ENCODE peak calls at places on chromosomes 6 and 20, in eight cellular contexts. X is T-cell, W is kidney epithelial cell, C is fibroblast of lung, Q is Peyer's patch, Y is non-pigmented ciliary epithelial cell, O is GM06990, I is EL. Z is an unnamed sample.

GRCh38 chr20:39176457-39176856 is 214.3 kb downstream of the DHX35 start:
- DNase-seq in X (no peak), W (no peak), Y (no peak), C (no peak), O (no peak), I (no peak), Q (no peak), Z (no peak)

GRCh38 chr20:31595654-31596411 is 9.3 kb upstream of the ID1 start:
- DNase-seq in O (no peak), Q (peak), Y (no peak), C (peak), X (no peak), I (peak), W (no peak), Z (peak)

GRCh38 chr6:143962644-143962929 is 45.5 kb downstream of the PLAGL1 start:
- DNase-seq in Q (no peak), O (no peak), Y (no peak), I (peak), X (no peak), W (no peak), C (peak), Z (peak)

GRCh38 chr6:133466666-133467065 is 225.5 kb downstream of the EYA4 start:
- DNase-seq in Y (peak), Q (no peak), X (no peak), I (no peak), O (no peak), C (peak), W (no peak), Z (peak)

GRCh38 chr20:13147071-13147961 is 73.8 kb upstream of the ISM1 start:
- DNase-seq in I (no peak), O (no peak), C (no peak), X (no peak), Y (peak), W (no peak), Q (no peak), Z (no peak)

GRCh38 chr6:152052061-152052460 is 244.6 kb downstream of the ESR1 start:
- DNase-seq in Q (no peak), X (no peak), Y (no peak), C (no peak), W (no peak), I (no peak), O (no peak), Z (no peak)

GRCh38 chr20:40718214-40718949 is 29.3 kb upstream of the MAFB start:
- DNase-seq in O (no peak), C (no peak), I (no peak), W (no peak), X (no peak), Y (no peak), Q (no peak), Z (no peak)

GRCh38 chr6:161434921-161435411 is 161.1 kb upstream of the AGPAT4 start:
- DNase-seq in W (peak), Y (peak), Q (no peak), X (no peak), C (peak), I (peak), O (no peak), Z (peak)

GRCh38 chr6:137283940-137284910 is 65.0 kb upstream of the IFNGR1 start:
- DNase-seq in I (no peak), X (no peak), C (no peak), W (no peak), O (peak), Q (no peak), Y (no peak), Z (peak)

GRCh38 chr6:37382954-37383353 is 29.2 kb downstream of the RNF8 start:
- DNase-seq in W (no peak), C (no peak), O (no peak), Y (no peak), I (no peak), X (no peak), Q (no peak), Z (no peak)

GRCh38 chr6:31834367-31834703 is 6.8 kb downstream of the HSPA1B start:
- DNase-seq in Q (peak), Y (no peak), O (peak), I (peak), C (peak), W (no peak), X (peak), Z (no peak)

GRCh38 chr6:80771941-80772340 is 665.5 kb downstream of the BCKDHB start:
- DNase-seq in I (peak), W (peak), Q (no peak), O (no peak), Y (no peak), X (no peak), C (peak), Z (peak)

GRCh38 chr6:101779051-101779844 is 385.7 kb downstream of the GRIK2 start:
- DNase-seq in Y (no peak), W (peak), X (no peak), I (peak), Q (no peak), O (no peak), C (peak), Z (peak)

GRCh38 chr6:162964703-162965140 is 236.9 kb downstream of the PACRG start:
- DNase-seq in W (peak), Q (no peak), O (no peak), I (peak), Y (peak), X (no peak), C (peak), Z (peak)

GRCh38 chr6:64712606-64713005 is 994.4 kb downstream of the EYS start:
- DNase-seq in I (no peak), Q (no peak), C (peak), O (no peak), W (no peak), Y (no peak), X (no peak), Z (no peak)

GRCh38 chr6:109093732-109094131 is 914 bp downstream of the SESN1 start:
- DNase-seq in Q (no peak), W (no peak), O (no peak), C (peak), I (peak), Y (no peak), X (no peak), Z (peak)

GRCh38 chr6:111793711-111794111 is 79.5 kb downstream of the FYN start:
- DNase-seq in W (no peak), O (peak), Q (peak), I (no peak), Y (no peak), C (no peak), X (peak), Z (no peak)

GRCh38 chr6:72950114-72950860 is 275.0 kb downstream of the KHDC1L start:
- DNase-seq in O (no peak), X (no peak), C (peak), Q (no peak), W (no peak), Y (peak), I (peak), Z (peak)

GRCh38 chr6:134590449-134590848 is 272.5 kb upstream of the SGK1 start:
- DNase-seq in C (peak), Y (no peak), O (no peak), Q (no peak), I (peak), X (no peak), W (no peak), Z (peak)

GRCh38 chr6:7442467-7442866 is 52.9 kb downstream of the RIOK1 start:
- DNase-seq in Q (no peak), Y (no peak), X (no peak), O (no peak), W (no peak), C (no peak), I (no peak), Z (no peak)

GRCh38 chr6:162603231-162603630 is 124.3 kb downstream of the PRKN start:
- DNase-seq in I (no peak), Q (no peak), Y (no peak), X (no peak), C (no peak), W (no peak), O (no peak), Z (no peak)

GRCh38 chr20:16351415-16351814 is 221.8 kb downstream of the KIF16B start:
- DNase-seq in O (no peak), C (no peak), Y (no peak), Q (no peak), I (no peak), W (no peak), X (no peak), Z (no peak)

GRCh38 chr6:79250107-79250514 is 15.6 kb upstream of the HMGN3 start:
- DNase-seq in C (no peak), O (peak), X (no peak), Y (no peak), Q (no peak), I (no peak), W (no peak), Z (peak)

GRCh38 chr20:3046677-3047462 is 1.0 kb downstream of the MRPS26 start:
- DNase-seq in I (peak), C (peak), Y (no peak), O (no peak), W (no peak), X (no peak), Q (no peak), Z (peak)